ENCODE peak calls at places on chromosomes 16 and 17, in seven cellular contexts. One of them, this sample, is unnamed.

GRCh38 chr17:83196973-83197880 is 117.8 kb downstream of the METRNL start:
- DNase-seq in AG20443: peak; percentile 72
- DNase-seq in ovary: no peak
- DNase-seq in activated naive CD4-positive, alpha-beta T cell treated with Interleukin-2 at 50 U/mL for 16 hours: no peak
- DNase-seq in HAP-1: no peak
- DNase-seq in body of pancreas: peak; percentile 4
- DNase-seq in retina: no peak
- DNase-seq in this sample: no peak

GRCh38 chr16:49876716-49877129 is 20.8 kb upstream of the ZNF423 start:
- DNase-seq in AG20443: peak; percentile 91
- DNase-seq in ovary: peak; percentile 76
- DNase-seq in activated naive CD4-positive, alpha-beta T cell treated with Interleukin-2 at 50 U/mL for 16 hours: peak; percentile 20
- DNase-seq in HAP-1: peak; percentile 60
- DNase-seq in body of pancreas: peak; percentile 86
- DNase-seq in retina: peak; percentile 91
- DNase-seq in this sample: no peak

GRCh38 chr17:50660887-50661345 is 26.2 kb downstream of the ABCC3 start:
- DNase-seq in AG20443: no peak
- DNase-seq in ovary: no peak
- DNase-seq in activated naive CD4-positive, alpha-beta T cell treated with Interleukin-2 at 50 U/mL for 16 hours: no peak
- DNase-seq in HAP-1: no peak
- DNase-seq in body of pancreas: no peak
- DNase-seq in retina: no peak
- DNase-seq in this sample: no peak

GRCh38 chr16:65548470-65548869 is 426.6 kb upstream of the CDH11 start:
- DNase-seq in AG20443: peak; percentile 15
- DNase-seq in ovary: no peak
- DNase-seq in activated naive CD4-positive, alpha-beta T cell treated with Interleukin-2 at 50 U/mL for 16 hours: no peak
- DNase-seq in HAP-1: no peak
- DNase-seq in body of pancreas: no peak
- DNase-seq in retina: peak; percentile 24
- DNase-seq in this sample: no peak

GRCh38 chr17:16419074-16419928 is 3.9 kb downstream of the TRPV2 start:
- DNase-seq in AG20443: peak; percentile 84
- DNase-seq in ovary: no peak
- DNase-seq in activated naive CD4-positive, alpha-beta T cell treated with Interleukin-2 at 50 U/mL for 16 hours: peak; percentile 72
- DNase-seq in HAP-1: no peak
- DNase-seq in body of pancreas: no peak
- DNase-seq in retina: no peak
- DNase-seq in this sample: peak; percentile 73

GRCh38 chr17:13490906-13491502 is 110.7 kb downstream of the HS3ST3A1 start:
- DNase-seq in AG20443: no peak
- DNase-seq in ovary: no peak
- DNase-seq in activated naive CD4-positive, alpha-beta T cell treated with Interleukin-2 at 50 U/mL for 16 hours: no peak
- DNase-seq in HAP-1: no peak
- DNase-seq in body of pancreas: no peak
- DNase-seq in retina: no peak
- DNase-seq in this sample: no peak

GRCh38 chr16:85778873-85779272 is 20.5 kb downstream of the EMC8 start:
- DNase-seq in AG20443: no peak
- DNase-seq in ovary: no peak
- DNase-seq in activated naive CD4-positive, alpha-beta T cell treated with Interleukin-2 at 50 U/mL for 16 hours: peak; percentile 38
- DNase-seq in HAP-1: no peak
- DNase-seq in body of pancreas: no peak
- DNase-seq in retina: no peak
- DNase-seq in this sample: peak; percentile 81

GRCh38 chr17:75822119-75822799 is 21.9 kb downstream of the UNC13D start:
- DNase-seq in AG20443: no peak
- DNase-seq in ovary: peak; percentile 68
- DNase-seq in activated naive CD4-positive, alpha-beta T cell treated with Interleukin-2 at 50 U/mL for 16 hours: peak; percentile 20
- DNase-seq in HAP-1: no peak
- DNase-seq in body of pancreas: peak; percentile 95
- DNase-seq in retina: no peak
- DNase-seq in this sample: no peak

GRCh38 chr17:45228985-45229517 is 7.4 kb downstream of the FMNL1 start:
- DNase-seq in AG20443: peak; percentile 96
- DNase-seq in ovary: peak; percentile 61
- DNase-seq in activated naive CD4-positive, alpha-beta T cell treated with Interleukin-2 at 50 U/mL for 16 hours: peak; percentile 89
- DNase-seq in HAP-1: no peak
- DNase-seq in body of pancreas: peak; percentile 60
- DNase-seq in retina: no peak
- DNase-seq in this sample: peak; percentile 96

GRCh38 chr16:3965306-3965705 is 84.8 kb upstream of the CREBBP start:
- DNase-seq in AG20443: no peak
- DNase-seq in ovary: no peak
- DNase-seq in activated naive CD4-positive, alpha-beta T cell treated with Interleukin-2 at 50 U/mL for 16 hours: no peak
- DNase-seq in HAP-1: no peak
- DNase-seq in body of pancreas: no peak
- DNase-seq in retina: no peak
- DNase-seq in this sample: peak; percentile 10

GRCh38 chr17:9859781-9860180 is 34.1 kb downstream of the GLP2R start:
- DNase-seq in AG20443: no peak
- DNase-seq in ovary: no peak
- DNase-seq in activated naive CD4-positive, alpha-beta T cell treated with Interleukin-2 at 50 U/mL for 16 hours: no peak
- DNase-seq in HAP-1: no peak
- DNase-seq in body of pancreas: no peak
- DNase-seq in retina: no peak
- DNase-seq in this sample: no peak

GRCh38 chr17:4332296-4332970 is 34.0 kb downstream of the UBE2G1 start:
- DNase-seq in AG20443: no peak
- DNase-seq in ovary: no peak
- DNase-seq in activated naive CD4-positive, alpha-beta T cell treated with Interleukin-2 at 50 U/mL for 16 hours: no peak
- DNase-seq in HAP-1: no peak
- DNase-seq in body of pancreas: no peak
- DNase-seq in retina: peak; percentile 38
- DNase-seq in this sample: no peak

GRCh38 chr17:7883781-7884386 is 4.7 kb upstream of the CHD3 start:
- DNase-seq in AG20443: peak; percentile 27
- DNase-seq in ovary: no peak
- DNase-seq in activated naive CD4-positive, alpha-beta T cell treated with Interleukin-2 at 50 U/mL for 16 hours: peak; percentile 41
- DNase-seq in HAP-1: no peak
- DNase-seq in body of pancreas: no peak
- DNase-seq in retina: peak; percentile 42
- DNase-seq in this sample: no peak

This sample was measured in MV-4-11.